ENCODE peak calls at places on chromosomes 6 and 20, in seven cellular contexts. R is spleen, K is SK-N-MC, D is cardiac fibroblast, X is Panc1, L is GM12865, O is suprapubic skin. J is an unnamed sample.

GRCh38 chr6:99613705-99614429 is 7.2 kb downstream of the PRDM13 start:
- DNase-seq in R (no peak), K (no peak), D (no peak), X (no peak), L (peak; percentile 79), O (no peak), J (peak; percentile 14)

GRCh38 chr6:104688283-104688969 is 171.3 kb downstream of the HACE1 start:
- DNase-seq in R (no peak), K (no peak), D (no peak), X (no peak), L (peak; percentile 24), O (no peak), J (no peak)

GRCh38 chr6:14665827-14666724 is 548.5 kb downstream of the CD83 start:
- DNase-seq in R (no peak), K (no peak), D (peak; percentile 99), X (no peak), L (peak; percentile 68), O (no peak), J (peak; percentile 91)

GRCh38 chr6:32972353-32973143 is 4.2 kb downstream of the BRD2 start:
- DNase-seq in R (peak; percentile 94), K (no peak), D (no peak), X (no peak), L (peak; percentile 61), O (no peak), J (no peak)

GRCh38 chr20:8242827-8243764 is 111.0 kb downstream of the PLCB1 start:
- DNase-seq in R (no peak), K (no peak), D (peak; percentile 43), X (no peak), L (no peak), O (no peak), J (peak; percentile 17)

GRCh38 chr20:51420111-51420510 is 122.4 kb downstream of the NFATC2 start:
- DNase-seq in R (no peak), K (no peak), D (peak; percentile 62), X (no peak), L (no peak), O (no peak), J (no peak)

GRCh38 chr6:142387997-142388815 is 86.4 kb downstream of the ADGRG6 start:
- DNase-seq in R (no peak), K (peak; percentile 61), D (peak; percentile 78), X (no peak), L (peak; percentile 27), O (no peak), J (peak; percentile 72)

GRCh38 chr6:31525932-31526591 is 2.7 kb upstream of the MCCD1 start:
- DNase-seq in R (no peak), K (no peak), D (peak; percentile 79), X (no peak), L (no peak), O (no peak), J (peak; percentile 28)

GRCh38 chr6:154991207-154991606 is 3.9 kb upstream of the TIAM2 start:
- DNase-seq in R (no peak), K (no peak), D (no peak), X (no peak), L (no peak), O (no peak), J (no peak)

GRCh38 chr6:45922728-45923351 is 92.8 kb downstream of the CLIC5 start:
- DNase-seq in R (peak; percentile 85), K (no peak), D (peak; percentile 91), X (peak; percentile 56), L (peak; percentile 80), O (no peak), J (peak; percentile 81)

GRCh38 chr6:163254341-163254835 is 160.1 kb upstream of the QKI start:
- DNase-seq in R (no peak), K (no peak), D (no peak), X (no peak), L (no peak), O (no peak), J (no peak)

GRCh38 chr6:34984416-34984815 is 95.4 kb downstream of the ANKS1A start:
- DNase-seq in R (no peak), K (no peak), D (no peak), X (no peak), L (no peak), O (no peak), J (no peak)
- H3K4me3 ChIP-seq in R (no peak overlapping the region), K (no peak overlapping the region), D (no peak overlapping the region), X (no peak overlapping the region), L (no peak overlapping the region), O (no peak overlapping the region), J (no peak overlapping the region)

GRCh38 chr6:107102414-107102805 is 12.9 kb downstream of the BEND3 start:
- DNase-seq in R (no peak), K (no peak), D (no peak), X (no peak), L (no peak), O (no peak), J (no peak)

GRCh38 chr6:107105511-107106116 is 9.7 kb downstream of the BEND3 start:
- DNase-seq in R (no peak), K (no peak), D (no peak), X (no peak), L (no peak), O (peak; percentile 70), J (no peak)

GRCh38 chr6:107101211-107101610 is 14.1 kb downstream of the BEND3 start:
- DNase-seq in R (no peak), K (no peak), D (no peak), X (no peak), L (no peak), O (no peak), J (no peak)

GRCh38 chr6:107101661-107102413 is 13.5 kb downstream of the BEND3 start:
- DNase-seq in R (no peak), K (no peak), D (no peak), X (no peak), L (no peak), O (no peak), J (no peak)

GRCh38 chr6:107103082-107103481 is 12.2 kb downstream of the BEND3 start:
- DNase-seq in R (no peak), K (no peak), D (no peak), X (no peak), L (no peak), O (peak; percentile 31), J (no peak)
- H3K4me3 ChIP-seq in R (no peak overlapping the region), K (no peak overlapping the region), D (no peak overlapping the region), X (no peak overlapping the region), L (no peak overlapping the region), O (no peak overlapping the region), J (no peak overlapping the region)

GRCh38 chr6:75279418-75279817 is 5.2 kb downstream of the TMEM30A start:
- DNase-seq in R (no peak), K (no peak), D (no peak), X (no peak), L (no peak), O (no peak), J (no peak)
- H3K4me3 ChIP-seq in R (no peak overlapping the region), K (no peak overlapping the region), D (no peak overlapping the region), X (no peak overlapping the region), L (no peak overlapping the region), O (no peak overlapping the region), J (no peak overlapping the region)

DNA sequence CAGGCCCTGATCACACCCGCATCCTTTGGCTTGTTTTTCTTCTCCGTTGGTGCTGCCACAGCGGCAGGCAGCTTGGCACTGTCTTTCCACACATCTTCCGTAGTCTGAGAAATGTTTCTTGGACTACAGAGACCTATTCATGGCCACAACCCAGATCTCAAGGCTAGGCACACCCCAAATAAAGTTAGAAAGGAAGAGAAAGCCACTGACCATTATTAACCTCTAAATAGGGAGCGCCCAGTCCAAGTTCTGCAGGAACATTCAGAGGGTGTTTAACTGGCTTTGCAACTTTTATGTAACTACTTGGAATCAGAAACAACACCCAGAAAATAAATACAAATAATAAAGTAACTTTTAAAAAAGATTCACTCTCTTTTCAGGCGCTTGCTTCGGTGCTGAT is 124.8 kb upstream of the NEDD9 start:
- DNase-seq in R (no peak), K (no peak), D (no peak), X (no peak), L (no peak), O (no peak), J (no peak)
- H3K4me3 ChIP-seq in R (no peak overlapping the region), K (no peak overlapping the region), D (no peak overlapping the region), X (no peak overlapping the region), L (no peak overlapping the region), O (no peak overlapping the region), J (no peak overlapping the region)

DNA sequence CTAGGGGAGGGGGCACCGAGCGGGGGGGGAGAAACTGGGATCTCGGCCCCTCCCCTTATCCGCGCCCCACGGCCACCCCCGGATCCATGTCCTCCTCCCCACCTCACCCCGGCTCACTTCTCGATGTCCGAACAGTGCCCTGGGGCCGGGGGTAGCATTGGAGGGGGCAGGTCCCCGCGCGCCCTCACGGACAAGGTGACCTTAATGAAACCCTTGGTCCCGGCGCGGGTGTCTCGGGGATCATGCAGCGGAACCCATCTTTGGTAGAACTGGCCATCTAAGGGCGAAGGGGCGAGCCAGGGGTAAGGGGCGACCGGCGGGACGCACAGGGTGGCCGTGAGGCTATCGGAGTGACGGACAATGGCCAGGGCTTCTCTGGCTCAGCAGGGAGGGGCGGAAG is 13.6 kb upstream of the SPAG4 start:
- DNase-seq in R (no peak), K (no peak), D (no peak), X (no peak), L (no peak), O (no peak), J (no peak)
- H3K4me3 ChIP-seq in R (peak overlapping the region; percentile 49), K (peak overlapping the region; percentile 76), D (peak overlapping the region; percentile 41), X (no peak overlapping the region), L (peak overlapping the region; percentile 32), O (peak overlapping the region; percentile 60), J (peak overlapping the region; percentile 59)

GRCh38 chr20:3775457-3775856 is 5.8 kb downstream of the SPEF1 start:
- DNase-seq in R (peak; percentile 54), K (no peak), D (no peak), X (no peak), L (no peak), O (no peak), J (no peak)

GRCh38 chr20:3766832-3767433 is 620 bp downstream of the ADISSP start:
- DNase-seq in R (no peak), K (no peak), D (no peak), X (no peak), L (no peak), O (no peak), J (no peak)

GRCh38 chr20:3768342-3769130 is 983 bp upstream of the ADISSP start:
- DNase-seq in R (peak; percentile 95), K (no peak), D (peak; percentile 76), X (peak; percentile 58), L (peak; percentile 80), O (no peak), J (peak; percentile 71)

GRCh38 chr20:3767434-3768341 is at the start of gene ADISSP:
- DNase-seq in R (peak; percentile 100), K (no peak), D (peak; percentile 98), X (peak; percentile 88), L (peak; percentile 99), O (peak; percentile 99), J (peak; percentile 98)

GRCh38 chr20:3771552-3772058 is 4.1 kb upstream of the ADISSP start:
- DNase-seq in R (peak; percentile 24), K (no peak), D (no peak), X (no peak), L (no peak), O (no peak), J (no peak)
- H3K4me3 ChIP-seq in R (no peak overlapping the region), K (no peak overlapping the region), D (no peak overlapping the region), X (no peak overlapping the region), L (no peak overlapping the region), O (no peak overlapping the region), J (no peak overlapping the region)

DNA sequence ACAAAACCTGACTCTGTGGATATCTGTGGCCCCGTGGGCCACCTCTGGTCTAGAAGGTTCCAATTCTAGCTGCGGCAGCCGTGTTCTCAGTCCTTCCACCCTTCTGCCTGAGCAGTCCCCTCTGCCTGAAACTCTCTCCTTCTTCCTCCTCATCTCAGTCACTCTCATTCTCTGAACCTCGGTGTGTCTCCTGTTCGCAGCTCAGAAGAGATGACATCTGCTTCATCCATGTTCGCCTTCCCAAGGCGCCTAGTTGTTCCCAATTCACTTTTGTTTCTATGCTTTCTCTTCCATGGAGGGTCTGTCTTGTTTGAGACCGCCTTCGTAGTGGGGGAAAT is 95.5 kb downstream of the CEBPB start:
- DNase-seq in R (no peak), K (no peak), D (no peak), X (no peak), L (peak; percentile 57), O (no peak), J (no peak)
- H3K4me3 ChIP-seq in R (no peak overlapping the region), K (no peak overlapping the region), D (no peak overlapping the region), X (peak overlapping the region; percentile 30), L (peak overlapping the region; percentile 48), O (no peak overlapping the region), J (no peak overlapping the region)